ENCODE peak calls at places on chromosome 1, in eight cellular contexts. D is breast epithelium, B is transverse colon, I is A549, Q is tibial nerve, Z is sigmoid colon, R is body of pancreas, T is H1. S is an unnamed sample.
A peak's percentile ranks its signal among the peaks of the same experiment; 100 is the strongest.

GRCh38 chr1:157377216-157377821 is 175.0 kb downstream of the FCRL5 start:
- DNase-seq in D (no peak), B (peak; percentile 46), I (peak; percentile 44), Q (no peak), Z (no peak), R (peak; percentile 40), T (peak; percentile 34), S (no peak)

GRCh38 chr1:182389619-182390047 is 2.0 kb downstream of the GLUL start:
- DNase-seq in D (peak; percentile 59), B (peak; percentile 54), I (no peak), Q (peak; percentile 49), Z (peak; percentile 78), R (peak; percentile 87), T (no peak), S (no peak)

GRCh38 chr1:34155851-34156250 is 9.2 kb downstream of the CSMD2 start:
- DNase-seq in D (no peak), B (no peak), I (no peak), Q (no peak), Z (no peak), R (no peak), T (no peak), S (peak; percentile 37)

GRCh38 chr1:117146067-117146466 is 24.5 kb upstream of the TRIM45 start:
- DNase-seq in D (no peak), B (no peak), I (no peak), Q (no peak), Z (no peak), R (no peak), T (no peak), S (no peak)

GRCh38 chr1:54199151-54199764 is 572 bp downstream of the CYB5RL start:
- DNase-seq in D (no peak), B (no peak), I (no peak), Q (peak; percentile 10), Z (no peak), R (no peak), T (no peak), S (no peak)

GRCh38 chr1:147664206-147664605 is 6.1 kb downstream of the ACP6 start:
- DNase-seq in D (no peak), B (no peak), I (no peak), Q (no peak), Z (no peak), R (no peak), T (no peak), S (no peak)

GRCh38 chr1:33007190-33008050 is 29.3 kb downstream of the AK2 start:
- DNase-seq in D (no peak), B (peak; percentile 28), I (peak; percentile 79), Q (peak; percentile 36), Z (no peak), R (peak; percentile 62), T (no peak), S (peak; percentile 88)

GRCh38 chr1:13797397-13797796 is 97.4 kb downstream of the PRDM2 start:
- DNase-seq in D (no peak), B (no peak), I (no peak), Q (no peak), Z (no peak), R (no peak), T (no peak), S (no peak)

GRCh38 chr1:240210026-240210425 is 118.3 kb downstream of the FMN2 start:
- DNase-seq in D (no peak), B (no peak), I (no peak), Q (no peak), Z (no peak), R (no peak), T (no peak), S (no peak)

GRCh38 chr1:24903955-24904730 is 25.9 kb downstream of the RUNX3 start:
- DNase-seq in D (peak; percentile 46), B (peak; percentile 5), I (no peak), Q (no peak), Z (peak; percentile 43), R (no peak), T (no peak), S (no peak)

GRCh38 chr1:24901791-24902470 is 28.1 kb downstream of the RUNX3 start:
- DNase-seq in D (peak; percentile 50), B (peak; percentile 8), I (no peak), Q (no peak), Z (no peak), R (no peak), T (no peak), S (no peak)

GRCh38 chr1:24903560-24903954 is 26.5 kb downstream of the RUNX3 start:
- DNase-seq in D (no peak), B (peak; percentile 3), I (no peak), Q (no peak), Z (no peak), R (no peak), T (no peak), S (no peak)

GRCh38 chr1:24902471-24902891 is 27.6 kb downstream of the RUNX3 start:
- DNase-seq in D (peak; percentile 36), B (no peak), I (no peak), Q (no peak), Z (no peak), R (no peak), T (no peak), S (no peak)

GRCh38 chr1:24903011-24903461 is 27.0 kb downstream of the RUNX3 start:
- DNase-seq in D (peak; percentile 40), B (peak; percentile 4), I (no peak), Q (no peak), Z (no peak), R (no peak), T (no peak), S (no peak)
- TF ChIP-seq POLR2A in D (no peak), B (no peak), I (no peak), Q (no peak), Z (no peak), R (no peak), T (no peak), S (no peak)

DNA sequence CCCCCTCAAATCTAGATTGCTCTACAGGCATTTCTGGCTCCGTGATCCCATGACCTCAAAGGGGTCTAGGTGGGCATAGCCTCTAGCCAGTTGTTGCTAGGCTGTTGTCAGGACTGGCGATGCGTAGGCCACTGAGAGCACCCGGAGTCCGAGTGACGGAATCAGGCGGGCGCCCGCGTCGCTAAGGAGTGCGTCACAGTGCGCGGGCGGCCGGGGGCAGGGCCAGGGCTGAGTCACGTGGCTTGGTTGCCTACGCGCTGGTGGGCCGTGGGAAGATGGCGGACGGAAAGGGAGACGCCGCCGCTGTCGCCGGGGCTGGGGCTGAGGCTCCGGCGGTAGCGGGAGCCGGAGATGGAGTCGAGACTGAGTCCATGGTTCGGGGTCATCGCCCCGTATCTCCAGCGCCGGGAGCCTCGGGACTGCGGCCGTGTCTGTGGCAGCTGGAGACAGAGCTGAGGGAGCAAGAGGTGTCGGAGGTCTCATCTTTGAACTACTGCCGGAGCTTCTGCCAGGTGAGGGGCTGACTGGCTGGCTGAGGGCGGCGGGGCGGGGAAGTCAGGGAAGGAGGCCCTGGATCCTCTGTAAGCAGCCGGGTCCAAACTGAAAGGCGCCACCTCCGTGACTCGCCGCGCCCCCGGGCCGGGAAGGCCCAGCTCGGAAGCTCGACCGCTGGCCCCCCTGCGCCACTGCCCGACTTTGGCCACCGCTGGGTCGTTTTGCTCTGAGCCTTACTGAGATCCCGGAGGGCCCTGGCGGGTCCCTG is at the start of gene RLF:
- DNase-seq in D (peak; percentile 96), B (peak; percentile 95), I (peak; percentile 92), Q (peak; percentile 92), Z (peak; percentile 98), R (peak; percentile 96), T (peak; percentile 73), S (peak; percentile 95)
- TF ChIP-seq POLR2A in D (peak; percentile 97), B (peak; percentile 92), I (peak; percentile 76), Q (peak; percentile 98), Z (peak; percentile 88), R (peak; percentile 94), T (peak; percentile 75), S (peak; percentile 96)

GRCh38 chr1:12529640-12530174 is 88.3 kb downstream of the DHRS3 start:
- DNase-seq in D (no peak), B (no peak), I (no peak), Q (no peak), Z (no peak), R (no peak), T (no peak), S (no peak)
- TF ChIP-seq POLR2A in D (no peak), B (no peak), I (no peak), Q (no peak), Z (no peak), R (no peak), T (no peak), S (no peak)

DNA sequence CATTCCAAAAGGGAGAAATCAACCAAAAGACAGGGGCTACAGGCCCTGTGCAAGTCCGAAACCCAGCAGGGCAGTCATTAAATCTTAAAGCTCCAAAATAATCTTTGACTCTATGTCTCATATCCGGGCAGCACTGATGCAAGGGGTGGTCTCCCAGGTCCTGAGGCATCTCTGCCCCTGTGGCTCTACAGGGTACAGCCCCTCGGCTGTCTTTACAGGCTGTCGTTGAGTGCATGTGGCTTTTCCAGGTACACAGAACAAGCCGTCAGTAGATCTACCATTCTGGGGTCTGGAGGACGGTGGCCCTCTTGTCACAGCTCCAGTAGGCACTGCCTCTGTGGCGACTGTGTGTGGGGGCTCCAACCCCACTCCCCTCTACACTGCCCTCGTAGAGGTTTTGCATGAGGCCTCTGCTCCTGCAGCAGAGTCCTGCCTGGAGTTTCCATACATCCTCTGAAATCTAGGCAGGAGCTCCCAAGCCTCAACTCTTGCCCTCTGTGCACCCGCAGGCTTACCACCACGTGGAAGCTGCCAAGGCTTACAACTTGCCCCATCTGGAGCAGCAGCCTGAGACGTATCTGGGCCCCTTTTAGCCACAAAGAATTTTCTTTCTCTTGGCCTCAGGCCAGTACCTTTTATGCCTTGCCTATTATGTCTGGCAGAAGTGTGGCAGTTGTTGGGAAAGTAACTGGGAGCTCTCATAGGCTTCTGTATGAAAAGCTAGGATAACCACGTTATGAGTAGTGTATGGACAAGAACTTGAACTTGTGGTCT is 52.5 kb downstream of the POU2F1 start:
- DNase-seq in D (no peak), B (no peak), I (no peak), Q (no peak), Z (no peak), R (no peak), T (no peak), S (no peak)
- TF ChIP-seq POLR2A in D (no peak), B (no peak), I (no peak), Q (no peak), Z (no peak), R (no peak), T (no peak), S (no peak)

GRCh38 chr1:155193275-155193990 is 14.3 kb downstream of the THBS3 start:
- DNase-seq in D (peak; percentile 94), B (peak; percentile 93), I (peak; percentile 93), Q (peak; percentile 85), Z (peak; percentile 94), R (peak; percentile 89), T (no peak), S (peak; percentile 94)
- TF ChIP-seq POLR2A in D (peak; percentile 45), B (peak; percentile 53), I (peak; percentile 49), Q (peak; percentile 61), Z (no peak), R (peak; percentile 68), T (no peak), S (peak; percentile 46)

S was measured in H54.